ENCODE peak calls at places on chromosomes 3 and 15, in nine cellular contexts. C is HT-29, T is spleen, L is GM04504, Q is AG10803, J is pons, E is thoracic aorta, W is AG08395, U is NCI-H510A treated with DMSO at 0.1 percent for 48 hours. O is an unnamed sample.

GRCh38 chr15:75928680-75929608 is 25.3 kb downstream of the FBXO22 start:
- DNase-seq in C (peak), U (peak), J (no peak), E (no peak), T (no peak), L (no peak), Q (no peak), W (no peak), O (no peak)

GRCh38 chr3:65186268-65186667 is 498.5 kb upstream of the ADAMTS9 start:
- DNase-seq in T (no peak), L (no peak), E (no peak), J (no peak), W (no peak), U (no peak), C (no peak), Q (no peak), O (no peak)

GRCh38 chr3:146498002-146498736 is 28.8 kb upstream of the PLSCR2 start:
- DNase-seq in T (no peak), W (no peak), L (no peak), C (no peak), J (no peak), U (no peak), E (no peak), Q (no peak), O (no peak)

GRCh38 chr15:26893351-26894065 is 26.6 kb downstream of the GABRA5 start:
- DNase-seq in W (no peak), L (no peak), C (no peak), J (no peak), T (no peak), U (no peak), Q (no peak), E (no peak), O (no peak)

GRCh38 chr3:138578141-138578540 is 15.9 kb downstream of the CEP70 start:
- DNase-seq in C (no peak), E (no peak), Q (no peak), W (no peak), L (no peak), U (no peak), J (no peak), T (no peak), O (no peak)

GRCh38 chr3:55486857-55487375 is at the start of gene WNT5A:
- DNase-seq in T (peak), C (no peak), U (no peak), W (peak), L (no peak), Q (peak), E (no peak), J (no peak), O (peak)

GRCh38 chr3:11588338-11588737 is 55.4 kb downstream of the VGLL4 start:
- DNase-seq in T (no peak), U (no peak), C (no peak), W (no peak), L (no peak), E (no peak), Q (no peak), J (no peak), O (no peak)

GRCh38 chr3:90007786-90008499 is 900.5 kb downstream of the EPHA3 start:
- DNase-seq in L (no peak), U (no peak), E (no peak), J (peak), Q (no peak), C (no peak), T (no peak), W (no peak), O (no peak)

GRCh38 chr3:124033360-124034015 is 41.6 kb upstream of the ROPN1 start:
- DNase-seq in W (no peak), Q (peak), T (peak), L (no peak), U (no peak), J (no peak), C (no peak), E (no peak), O (no peak)

GRCh38 chr3:127770671-127771370 is 51.5 kb downstream of the MGLL start:
- DNase-seq in Q (peak), E (no peak), J (no peak), U (no peak), L (no peak), C (no peak), T (peak), W (peak), O (no peak)

GRCh38 chr3:11826628-11827265 is 19.9 kb downstream of the TAMM41 start:
- DNase-seq in J (no peak), L (peak), Q (peak), E (no peak), U (no peak), C (no peak), T (no peak), W (peak), O (no peak)

GRCh38 chr3:111851511-111851954 is 7.5 kb upstream of the PHLDB2 start:
- DNase-seq in E (no peak), W (peak), U (no peak), Q (peak), L (peak), C (no peak), T (no peak), J (no peak), O (peak)

GRCh38 chr3:119559441-119559963 is at the start of gene CD80:
- DNase-seq in Q (peak), W (peak), T (peak), E (no peak), C (peak), J (peak), L (peak), U (peak), O (no peak)

GRCh38 chr3:124951511-124952390 is 17.2 kb upstream of the MUC13 start:
- DNase-seq in Q (peak), U (peak), J (no peak), W (no peak), T (no peak), C (peak), L (peak), E (no peak), O (no peak)

GRCh38 chr15:92637621-92638020 is 18.0 kb downstream of the FAM174B start:
- DNase-seq in U (no peak), C (peak), W (no peak), E (no peak), T (peak), Q (no peak), J (no peak), L (no peak), O (no peak)

GRCh38 chr15:74384566-74385441 is 17.4 kb upstream of the CYP11A1 start:
- DNase-seq in Q (no peak), E (no peak), T (peak), W (no peak), U (peak), L (no peak), J (no peak), C (peak), O (peak)

GRCh38 chr15:31100738-31101137 is 787 bp downstream of the TRPM1 start:
- DNase-seq in Q (no peak), C (no peak), U (no peak), W (no peak), T (no peak), L (no peak), E (no peak), J (peak), O (no peak)

GRCh38 chr15:34331809-34332208 is 5.8 kb downstream of the SLC12A6 start:
- DNase-seq in W (no peak), L (no peak), U (peak), C (no peak), T (no peak), E (no peak), Q (no peak), J (no peak), O (no peak)

GRCh38 chr3:165641569-165642310 is 195.5 kb downstream of the BCHE start:
- DNase-seq in J (no peak), W (no peak), U (peak), E (no peak), Q (no peak), L (no peak), C (no peak), T (no peak), O (no peak)